ENCODE peak calls at places on chromosomes 16 and 17, in four cellular contexts. One of them, this sample, is unnamed.
A peak's percentile ranks its signal among the peaks of the same experiment; 100 is the strongest.

GRCh38 chr17:63914471-63914870 is 3.4 kb upstream of the CSHL1 start:
- DNase-seq in Caki2: no peak
- DNase-seq in upper lobe of right lung: no peak
- DNase-seq in CD8-positive, alpha-beta T cell: no peak
- DNase-seq in this sample: no peak

GRCh38 chr17:77836557-77837041 is 121.9 kb upstream of the TNRC6C start:
- DNase-seq in upper lobe of right lung: no peak
- DNase-seq in CD8-positive, alpha-beta T cell: no peak
- DNase-seq in Caki2: peak; percentile 77
- DNase-seq in this sample: no peak

GRCh38 chr16:19367335-19367734 is 50.3 kb upstream of the TMC5 start:
- DNase-seq in upper lobe of right lung: no peak
- DNase-seq in Caki2: no peak
- DNase-seq in CD8-positive, alpha-beta T cell: no peak
- DNase-seq in this sample: no peak

GRCh38 chr17:31251618-31252328 is 45.3 kb downstream of the OMG start:
- DNase-seq in Caki2: no peak
- DNase-seq in upper lobe of right lung: no peak
- DNase-seq in CD8-positive, alpha-beta T cell: no peak
- DNase-seq in this sample: no peak

GRCh38 chr16:4097826-4098240 is 18.4 kb downstream of the ADCY9 start:
- DNase-seq in Caki2: no peak
- DNase-seq in CD8-positive, alpha-beta T cell: no peak
- DNase-seq in upper lobe of right lung: no peak
- DNase-seq in this sample: no peak

GRCh38 chr16:13081825-13082224 is 180.4 kb downstream of the SHISA9 start:
- DNase-seq in upper lobe of right lung: no peak
- DNase-seq in Caki2: no peak
- DNase-seq in CD8-positive, alpha-beta T cell: no peak
- DNase-seq in this sample: no peak

GRCh38 chr17:75130632-75131277 is 787 bp downstream of the NT5C start:
- DNase-seq in CD8-positive, alpha-beta T cell: no peak
- DNase-seq in Caki2: peak; percentile 79
- DNase-seq in upper lobe of right lung: peak; percentile 76
- DNase-seq in this sample: no peak

GRCh38 chr17:67534941-67535340 is 157.9 kb downstream of the PITPNC1 start:
- DNase-seq in Caki2: peak; percentile 35
- DNase-seq in upper lobe of right lung: no peak
- DNase-seq in CD8-positive, alpha-beta T cell: no peak
- DNase-seq in this sample: no peak

GRCh38 chr17:16583781-16584180 is 14.8 kb upstream of the ZNF287 start:
- DNase-seq in CD8-positive, alpha-beta T cell: no peak
- DNase-seq in upper lobe of right lung: no peak
- DNase-seq in Caki2: no peak
- DNase-seq in this sample: no peak

GRCh38 chr17:30458371-30458770 is 18.8 kb upstream of the GOSR1 start:
- DNase-seq in Caki2: no peak
- DNase-seq in CD8-positive, alpha-beta T cell: no peak
- DNase-seq in upper lobe of right lung: no peak
- DNase-seq in this sample: no peak

GRCh38 chr17:55266051-55266957 is 1.5 kb downstream of the HLF start:
- DNase-seq in CD8-positive, alpha-beta T cell: no peak
- DNase-seq in upper lobe of right lung: peak; percentile 75
- DNase-seq in Caki2: no peak
- DNase-seq in this sample: no peak

GRCh38 chr16:71883193-71883848 is 661 bp downstream of the ZNF821 start:
- DNase-seq in CD8-positive, alpha-beta T cell: peak; percentile 41
- DNase-seq in Caki2: peak; percentile 41
- DNase-seq in upper lobe of right lung: peak; percentile 75
- DNase-seq in this sample: peak; percentile 37

GRCh38 chr16:71628810-71629209 is 2.8 kb downstream of the MARVELD3 start:
- DNase-seq in CD8-positive, alpha-beta T cell: no peak
- DNase-seq in upper lobe of right lung: no peak
- DNase-seq in Caki2: no peak
- DNase-seq in this sample: no peak

GRCh38 chr16:12753203-12754023 is 50.3 kb downstream of the CPPED1 start:
- DNase-seq in CD8-positive, alpha-beta T cell: no peak
- DNase-seq in upper lobe of right lung: no peak
- DNase-seq in Caki2: no peak
- DNase-seq in this sample: no peak

GRCh38 chr16:69848635-69849545 is 86.8 kb downstream of the WWP2 start:
- DNase-seq in upper lobe of right lung: peak; percentile 65
- DNase-seq in Caki2: peak; percentile 83
- DNase-seq in CD8-positive, alpha-beta T cell: no peak
- DNase-seq in this sample: no peak

GRCh38 chr17:3569534-3570137 is 12.0 kb upstream of the TRPV3 start:
- DNase-seq in Caki2: no peak
- DNase-seq in upper lobe of right lung: no peak
- DNase-seq in CD8-positive, alpha-beta T cell: no peak
- DNase-seq in this sample: no peak

GRCh38 chr17:65097110-65097509 is 40.1 kb upstream of the RGS9 start:
- DNase-seq in upper lobe of right lung: no peak
- DNase-seq in CD8-positive, alpha-beta T cell: no peak
- DNase-seq in Caki2: peak; percentile 51
- DNase-seq in this sample: no peak

GRCh38 chr17:34542700-34543336 is 36.6 kb upstream of the TMEM132E start:
- DNase-seq in upper lobe of right lung: no peak
- DNase-seq in Caki2: peak; percentile 19
- DNase-seq in CD8-positive, alpha-beta T cell: peak; percentile 47
- DNase-seq in this sample: no peak

GRCh38 chr17:57107498-57108101 is 22.6 kb downstream of the AKAP1 start:
- DNase-seq in Caki2: peak; percentile 84
- DNase-seq in upper lobe of right lung: peak; percentile 77
- DNase-seq in CD8-positive, alpha-beta T cell: no peak
- DNase-seq in this sample: no peak

GRCh38 chr16:48535831-48536599 is 74.0 kb downstream of the N4BP1 start:
- DNase-seq in upper lobe of right lung: peak; percentile 76
- DNase-seq in Caki2: no peak
- DNase-seq in CD8-positive, alpha-beta T cell: no peak
- DNase-seq in this sample: no peak

GRCh38 chr16:55701442-55702319 is 45.9 kb downstream of the SLC6A2 start:
- DNase-seq in CD8-positive, alpha-beta T cell: no peak
- DNase-seq in Caki2: peak; percentile 10
- DNase-seq in upper lobe of right lung: peak; percentile 82
- DNase-seq in this sample: no peak

GRCh38 chr17:38724337-38724988 is 5.7 kb upstream of the CISD3 start:
- DNase-seq in CD8-positive, alpha-beta T cell: no peak
- DNase-seq in Caki2: no peak
- DNase-seq in upper lobe of right lung: no peak
- DNase-seq in this sample: no peak

GRCh38 chr17:8285270-8286181 is 2.9 kb upstream of the RANGRF start:
- DNase-seq in CD8-positive, alpha-beta T cell: no peak
- DNase-seq in Caki2: no peak
- DNase-seq in upper lobe of right lung: no peak
- DNase-seq in this sample: no peak

GRCh38 chr16:69187891-69188451 is 1.0 kb downstream of the SNTB2 start:
- DNase-seq in CD8-positive, alpha-beta T cell: peak; percentile 21
- DNase-seq in upper lobe of right lung: peak; percentile 75
- DNase-seq in Caki2: peak; percentile 62
- DNase-seq in this sample: no peak

GRCh38 chr16:75750516-75750915 is 24.2 kb upstream of the CPHXL start:
- DNase-seq in CD8-positive, alpha-beta T cell: no peak
- DNase-seq in upper lobe of right lung: no peak
- DNase-seq in Caki2: peak; percentile 47
- DNase-seq in this sample: no peak

GRCh38 chr17:81870155-81870977 is 771 bp downstream of the ARHGDIA start:
- DNase-seq in Caki2: peak; percentile 56
- DNase-seq in CD8-positive, alpha-beta T cell: no peak
- DNase-seq in upper lobe of right lung: peak; percentile 82
- DNase-seq in this sample: no peak